ENCODE peak calls at places on chromosomes 2 and 18, in six cellular contexts. V is left ventricle myocardium inferior; G is hippocampal formation; F is HCEC 1CT; O is stimulated activated CD8-positive, alpha-beta memory T cell treated with anti-CD3 and anti-CD28 coated beads, Interleukin-15, amount 100 ng/mL, for 24 hours; T is D341Med. C is an unnamed sample.

GRCh38 chr2:128584296-128584900 is 265.7 kb upstream of the HS6ST1 start:
- DNase-seq in V (no peak), G (no peak), F (peak), O (no peak), T (no peak), C (no peak)

GRCh38 chr18:48835119-48835518 is 115.6 kb downstream of the SMAD7 start:
- DNase-seq in V (no peak), G (no peak), F (no peak), O (no peak), T (no peak), C (no peak)

GRCh38 chr2:53969285-53970094 is 1.3 kb downstream of the PSME4 start:
- DNase-seq in V (no peak), G (peak), F (peak), O (no peak), T (no peak), C (no peak)

GRCh38 chr2:238875161-238875530 is 27.3 kb downstream of the TWIST2 start:
- DNase-seq in V (no peak), G (no peak), F (no peak), O (no peak), T (no peak), C (no peak)

GRCh38 chr18:9447334-9447733 is 28.0 kb upstream of the RALBP1 start:
- DNase-seq in V (no peak), G (no peak), F (no peak), O (no peak), T (no peak), C (no peak)

GRCh38 chr18:77970814-77971213 is 721.2 kb downstream of the GALR1 start:
- DNase-seq in V (no peak), G (no peak), F (no peak), O (no peak), T (no peak), C (no peak)

GRCh38 chr18:50750546-50750945 is 69.3 kb downstream of the MRO start:
- DNase-seq in V (no peak), G (no peak), F (no peak), O (no peak), T (no peak), C (no peak)

GRCh38 chr2:9791711-9792110 is 51.6 kb upstream of the TAF1B start:
- DNase-seq in V (peak), G (no peak), F (no peak), O (no peak), T (no peak), C (no peak)

GRCh38 chr2:233202531-233202944 is 48.9 kb upstream of the ATG16L1 start:
- DNase-seq in V (no peak), G (no peak), F (no peak), O (no peak), T (no peak), C (no peak)

GRCh38 chr2:64295326-64296149 is 151.3 kb upstream of the PELI1 start:
- DNase-seq in V (no peak), G (no peak), F (no peak), O (no peak), T (no peak), C (no peak)

GRCh38 chr2:147808520-147808919 is 36.3 kb upstream of the ACVR2A start:
- DNase-seq in V (no peak), G (no peak), F (no peak), O (no peak), T (no peak), C (no peak)

GRCh38 chr2:7945080-7945479 is 736.8 kb upstream of the ID2 start:
- DNase-seq in V (no peak), G (no peak), F (no peak), O (no peak), T (no peak), C (no peak)

GRCh38 chr2:26432856-26433255 is 31.1 kb downstream of the DRC1 start:
- DNase-seq in V (no peak), G (no peak), F (no peak), O (no peak), T (no peak), C (no peak)

GRCh38 chr2:217409939-217410820 is 550.3 kb upstream of the TNP1 start:
- DNase-seq in V (no peak), G (no peak), F (no peak), O (no peak), T (no peak), C (no peak)